ENCODE peak calls at places on chromosomes 4 and X, in six cellular contexts. Q is K562, O is HepG2, I is HCT116, A is WTC11, K is H1. U is an unnamed sample.

GRCh38 chrX:139563251-139563650 is 32.7 kb downstream of the F9 start:
- DNase-seq in K (no peak), A (no peak), Q (no peak), O (no peak), I (no peak), U (no peak)

GRCh38 chr4:7046971-7047370 is 3.8 kb downstream of the TADA2B start:
- DNase-seq in A (no peak), O (no peak), I (no peak), Q (no peak), K (no peak), U (no peak)

GRCh38 chrX:136291824-136292223 is 8.9 kb upstream of the ADGRG4 start:
- DNase-seq in K (no peak), O (no peak), I (no peak), A (no peak), Q (no peak), U (no peak)

GRCh38 chr4:80875642-80876041 is 154.9 kb upstream of the BMP3 start:
- DNase-seq in I (no peak), O (no peak), Q (no peak), A (no peak), K (no peak), U (peak)

GRCh38 chr4:123055943-123056342 is 133.5 kb upstream of the NUDT6 start:
- DNase-seq in Q (no peak), O (no peak), K (no peak), A (no peak), I (no peak), U (no peak)

GRCh38 chr4:82998898-82999297 is 11.7 kb downstream of the LIN54 start:
- DNase-seq in Q (no peak), A (no peak), I (no peak), O (no peak), K (no peak), U (no peak)

GRCh38 chrX:110167952-110168451 is 149.9 kb downstream of the AMMECR1 start:
- DNase-seq in I (no peak), O (no peak), Q (peak), A (peak), K (no peak), U (no peak)

GRCh38 chr4:157357887-157358286 is 137.4 kb downstream of the GRIA2 start:
- DNase-seq in K (no peak), Q (no peak), A (no peak), I (no peak), O (no peak), U (no peak)

GRCh38 chr4:158195297-158195696 is 15.0 kb upstream of the TMEM144 start:
- DNase-seq in I (no peak), A (no peak), Q (no peak), K (no peak), O (no peak), U (no peak)

GRCh38 chr4:139297001-139297410 is 4.3 kb upstream of the NAA15 start:
- DNase-seq in I (no peak), A (no peak), K (no peak), Q (no peak), O (peak), U (no peak)

GRCh38 chr4:84418032-84418709 is 80.9 kb downstream of the NKX6-1 start:
- DNase-seq in K (no peak), O (no peak), Q (no peak), I (no peak), A (no peak), U (no peak)

GRCh38 chr4:185708348-185708747 is 103.6 kb downstream of the SORBS2 start:
- DNase-seq in I (no peak), Q (no peak), O (no peak), A (no peak), K (no peak), U (no peak)

GRCh38 chr4:184104419-184105101 is 113.1 kb downstream of the ENPP6 start:
- DNase-seq in O (peak), I (no peak), Q (no peak), A (no peak), K (no peak), U (no peak)

GRCh38 chr4:118287691-118288090 is 65.1 kb downstream of the PRSS12 start:
- DNase-seq in O (no peak), I (no peak), Q (no peak), K (no peak), A (no peak), U (no peak)

GRCh38 chr4:91957963-91958362 is 345.8 kb upstream of the GRID2 start:
- DNase-seq in K (no peak), I (no peak), A (no peak), O (no peak), Q (no peak), U (no peak)

GRCh38 chr4:149781150-149781549 is 34.5 kb downstream of the IQCM start:
- DNase-seq in I (peak), Q (no peak), K (no peak), O (no peak), A (no peak), U (no peak)

GRCh38 chr4:158810487-158811215 is 41.8 kb downstream of the FNIP2 start:
- DNase-seq in I (peak), O (no peak), Q (no peak), A (no peak), K (no peak), U (no peak)

GRCh38 chrX:119757979-119758681 is at the start of gene SOWAHD:
- DNase-seq in A (peak), Q (peak), I (no peak), O (peak), K (no peak), U (no peak)

GRCh38 chr4:46648088-46648744 is 258.3 kb upstream of the GABRA2 start:
- DNase-seq in K (peak), O (peak), A (peak), Q (peak), I (no peak), U (no peak)

GRCh38 chrX:10591363-10592036 is 28.9 kb downstream of the MID1 start:
- DNase-seq in O (no peak), K (no peak), Q (no peak), A (no peak), I (no peak), U (no peak)

GRCh38 chrX:11180571-11180970 is 69.4 kb downstream of the HCCS start:
- DNase-seq in K (no peak), Q (no peak), I (no peak), O (no peak), A (no peak), U (no peak)

GRCh38 chr4:125732682-125733081 is 417.9 kb downstream of the FAT4 start:
- DNase-seq in K (no peak), I (no peak), O (no peak), Q (no peak), A (no peak), U (no peak)

GRCh38 chr4:53854991-53855885 is 209.2 kb downstream of the CHIC2 start:
- DNase-seq in Q (no peak), O (no peak), A (no peak), I (no peak), K (no peak), U (no peak)

GRCh38 chr4:114399085-114399484 is 199.5 kb upstream of the UGT8 start:
- DNase-seq in A (peak), I (no peak), Q (no peak), O (no peak), K (no peak), U (no peak)

GRCh38 chrX:9231491-9231890 is 197.6 kb upstream of the FAM9B start:
- DNase-seq in Q (no peak), O (no peak), A (no peak), I (no peak), K (no peak), U (no peak)

GRCh38 chr4:95362906-95363578 is 185.7 kb downstream of the UNC5C start:
- DNase-seq in O (peak), I (peak), A (peak), Q (peak), K (no peak), U (no peak)

GRCh38 chr4:2451036-2451520 is 17.8 kb upstream of the RNF4 start:
- DNase-seq in O (no peak), Q (no peak), A (no peak), K (no peak), I (no peak), U (no peak)
- TF ChIP-seq ATF3 in O (no peak), Q (no peak), A (no peak), K (no peak), I (no peak), U (no peak)

GRCh38 chr4:88799900-88800299 is 102.3 kb upstream of the NAP1L5 start:
- DNase-seq in Q (no peak), I (no peak), K (no peak), O (no peak), A (no peak), U (no peak)

GRCh38 chr4:88802585-88803285 is 105.1 kb upstream of the NAP1L5 start:
- DNase-seq in Q (no peak), A (no peak), O (no peak), K (no peak), I (no peak), U (no peak)

GRCh38 chr4:88804234-88804633 is 106.6 kb upstream of the NAP1L5 start:
- DNase-seq in K (no peak), O (no peak), I (no peak), Q (no peak), A (no peak), U (no peak)

GRCh38 chr4:88803600-88804096 is 106.0 kb upstream of the NAP1L5 start:
- DNase-seq in I (no peak), A (no peak), O (no peak), K (no peak), Q (no peak), U (peak)

GRCh38 chr4:88802138-88802537 is 104.5 kb upstream of the NAP1L5 start:
- DNase-seq in I (no peak), Q (no peak), A (no peak), O (no peak), K (no peak), U (no peak)
- TF ChIP-seq ATF3 in I (no peak), Q (no peak), A (no peak), O (no peak), K (no peak), U (no peak)

DNA sequence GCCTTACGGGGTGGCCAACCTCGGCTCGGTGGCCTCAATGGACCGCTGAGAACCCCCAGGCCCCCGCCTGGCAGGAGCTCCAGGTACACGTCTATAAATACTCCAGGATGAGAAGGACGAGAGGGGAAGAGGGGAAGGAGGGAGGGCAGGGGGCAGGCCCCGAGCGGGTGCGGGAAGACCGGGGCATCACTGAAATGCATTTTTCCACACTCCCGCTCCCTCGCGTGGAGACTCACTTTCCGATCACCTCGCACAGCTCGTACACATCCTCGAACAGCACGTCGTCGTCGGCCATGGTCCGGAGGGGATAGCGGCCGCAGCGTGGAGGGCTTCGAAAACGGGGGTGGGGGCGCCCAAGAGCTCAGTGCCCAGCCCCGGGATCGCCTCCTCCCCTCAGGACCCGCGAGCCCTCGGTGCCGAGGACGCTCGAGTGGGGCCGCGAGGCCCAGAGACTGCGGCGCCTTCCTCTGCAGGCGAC is 621 bp downstream of the CASK start:
- DNase-seq in K (no peak), Q (peak), I (no peak), A (peak), O (no peak), U (no peak)
- TF ChIP-seq ATF3 in K (no peak), Q (no peak), I (no peak), A (no peak), O (no peak), U (no peak)

GRCh38 chrX:150688911-150689451 is 4.2 kb upstream of the MTMR1 start:
- DNase-seq in K (peak), A (no peak), O (peak), Q (no peak), I (peak), U (no peak)

GRCh38 chrX:150692837-150693781 is at the start of gene MTMR1:
- DNase-seq in Q (peak), A (no peak), I (no peak), K (no peak), O (no peak), U (no peak)

GRCh38 chrX:150693782-150694574 is 782 bp downstream of the MTMR1 start:
- DNase-seq in K (peak), I (peak), Q (peak), O (peak), A (peak), U (no peak)

GRCh38 chrX:150692296-150692695 is 900 bp upstream of the MTMR1 start:
- DNase-seq in O (no peak), K (no peak), Q (no peak), I (no peak), A (no peak), U (no peak)

GRCh38 chrX:150690126-150690525 is 3.1 kb upstream of the MTMR1 start:
- DNase-seq in Q (no peak), K (no peak), O (no peak), A (no peak), I (peak), U (no peak)
- TF ChIP-seq ATF3 in Q (no peak), K (no peak), O (no peak), A (no peak), I (no peak), U (no peak)

U was measured in GM12878.